ENCODE peak calls at places on chromosomes 5 and 9, in five cellular contexts. Q, U, N, B and Y are unnamed samples.

GRCh38 chr5:120479066-120479465 is 15.0 kb downstream of the PRR16 start:
- DNase-seq in B (no peak), Q (no peak), U (no peak), N (peak), Y (no peak)

GRCh38 chr9:108083160-108083559 is 593.6 kb upstream of the KLF4 start:
- DNase-seq in B (no peak), N (no peak), Q (peak), U (no peak), Y (no peak)

GRCh38 chr5:15501057-15501791 is 1.2 kb downstream of the FBXL7 start:
- DNase-seq in Q (peak), U (peak), B (peak), N (peak), Y (peak)

GRCh38 chr9:124593080-124594058 is 86.2 kb upstream of the NR5A1 start:
- DNase-seq in B (peak), N (peak), U (peak), Q (peak), Y (no peak)

GRCh38 chr5:125160787-125161502 is 414.5 kb upstream of the ZNF608 start:
- DNase-seq in U (no peak), B (peak), Q (peak), N (peak), Y (no peak)

GRCh38 chr5:149363345-149363744 is 5.5 kb downstream of the PCYOX1L start:
- DNase-seq in U (no peak), N (no peak), B (no peak), Q (no peak), Y (no peak)

GRCh38 chr9:107054146-107054545 is 191.2 kb downstream of the ZNF462 start:
- DNase-seq in Q (no peak), B (no peak), U (no peak), N (no peak), Y (no peak)

GRCh38 chr9:130290353-130291181 is 25.0 kb downstream of the HMCN2 start:
- DNase-seq in N (no peak), U (no peak), Q (no peak), B (no peak), Y (no peak)

GRCh38 chr9:124511891-124512805 is 4.9 kb upstream of the NR5A1 start:
- DNase-seq in B (no peak), U (peak), N (no peak), Q (no peak), Y (no peak)

GRCh38 chr5:140041492-140042421 is 1.3 kb downstream of the NRG2 start:
- DNase-seq in B (no peak), N (peak), Q (peak), U (peak), Y (peak)

GRCh38 chr5:10524376-10525123 is 39.3 kb upstream of the ANKRD33B start:
- DNase-seq in Q (no peak), B (no peak), N (peak), U (no peak), Y (peak)

GRCh38 chr5:68420476-68421344 is 205.2 kb downstream of the PIK3R1 start:
- DNase-seq in Q (no peak), B (no peak), N (no peak), U (no peak), Y (no peak)

GRCh38 chr9:135565636-135566035 is 4.1 kb downstream of the PAEP start:
- DNase-seq in U (no peak), N (no peak), Q (no peak), B (no peak), Y (no peak)

GRCh38 chr9:30774326-30774725 is 1610.1 kb upstream of the ACO1 start:
- DNase-seq in U (peak), Q (peak), N (no peak), B (no peak), Y (no peak)

GRCh38 chr5:171848006-171848405 is 62.4 kb downstream of the SMIM23 start:
- DNase-seq in N (no peak), Q (no peak), B (no peak), U (no peak), Y (no peak)

GRCh38 chr5:476102-476813 is 33.3 kb downstream of the EXOC3 start:
- DNase-seq in Q (no peak), B (no peak), U (no peak), N (no peak), Y (no peak)

GRCh38 chr9:21779397-21779796 is 23.0 kb upstream of the MTAP start:
- DNase-seq in Q (no peak), N (no peak), U (no peak), B (no peak), Y (no peak)

GRCh38 chr9:134155812-134156360 is 8.5 kb downstream of the RNU6ATAC start:
- DNase-seq in N (no peak), U (no peak), Q (no peak), B (no peak), Y (no peak)

GRCh38 chr5:181087309-181087708 is 43.7 kb downstream of the OR2V1 start:
- DNase-seq in Q (no peak), N (no peak), U (no peak), B (no peak), Y (no peak)

GRCh38 chr9:35054185-35054835 is 18.1 kb downstream of the VCP start:
- DNase-seq in N (no peak), Q (no peak), B (no peak), U (no peak), Y (no peak)

GRCh38 chr5:112005533-112005926 is 248.5 kb upstream of the NREP start:
- DNase-seq in Q (no peak), N (peak), U (no peak), B (no peak), Y (no peak)

GRCh38 chr5:76081811-76082783 is 1.1 kb upstream of the SV2C start:
- DNase-seq in B (peak), N (no peak), Q (peak), U (peak), Y (no peak)

GRCh38 chr5:73912755-73913365 is 286.9 kb downstream of the ARHGEF28 start:
- DNase-seq in N (peak), B (no peak), Q (no peak), U (no peak), Y (no peak)

GRCh38 chr9:76703270-76703669 is 61.0 kb upstream of the PCA3 start:
- DNase-seq in N (no peak), Q (no peak), U (no peak), B (no peak), Y (no peak)

GRCh38 chr5:30994926-30995325 is 198.6 kb upstream of the CDH6 start:
- DNase-seq in B (no peak), N (no peak), U (no peak), Q (no peak), Y (no peak)

GRCh38 chr9:93670208-93671029 is 94.0 kb downstream of the PHF2 start:
- DNase-seq in N (peak), Q (no peak), U (no peak), B (no peak), Y (no peak)

GRCh38 chr5:137344723-137345322 is 154.3 kb downstream of the SPOCK1 start:
- DNase-seq in Q (peak), N (peak), U (peak), B (peak), Y (peak)

GRCh38 chr9:87140605-87141109 is 193.4 kb upstream of the GAS1 start:
- DNase-seq in N (no peak), B (no peak), U (no peak), Q (no peak), Y (no peak)

GRCh38 chr5:81756016-81756415 is 5.1 kb upstream of the SSBP2 start:
- DNase-seq in B (no peak), Q (no peak), U (no peak), N (no peak), Y (no peak)

GRCh38 chr5:131563434-131564228 is 71.4 kb downstream of the RAPGEF6 start:
- DNase-seq in B (peak), Q (peak), U (no peak), N (no peak), Y (peak)

GRCh38 chr9:84554069-84554659 is 115.4 kb upstream of the NTRK2 start:
- DNase-seq in Q (peak), U (no peak), B (no peak), N (no peak), Y (no peak)

DNA sequence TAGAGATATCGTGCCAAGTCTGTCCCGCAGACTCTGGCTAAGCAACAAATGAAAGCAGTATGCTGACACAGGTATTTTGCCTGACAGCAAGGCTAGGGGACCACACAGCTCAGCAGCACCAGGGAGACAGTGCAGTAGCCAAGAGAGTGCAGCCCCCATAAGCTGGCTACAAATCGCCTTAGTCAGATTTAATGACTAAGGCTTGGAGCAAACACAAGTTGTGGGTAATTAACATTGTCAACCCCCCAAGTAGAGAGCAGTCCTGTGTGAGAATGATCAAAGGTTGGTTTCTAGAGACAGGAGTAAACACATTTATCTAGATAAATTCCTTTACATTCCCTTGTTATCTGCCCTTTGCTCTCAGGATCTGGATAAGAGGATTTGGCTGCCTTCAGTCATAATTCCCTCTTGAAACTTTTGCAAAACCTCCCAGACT is 1434.5 kb upstream of the CDH6 start:
- DNase-seq in B (peak), Q (peak), U (no peak), N (no peak), Y (peak)
- H3K23ac ChIP-seq in B (no peak), Q (no peak), U (no peak), N (no peak), Y (no peak)

GRCh38 chr9:127905788-127906191 is 6.4 kb upstream of the ST6GALNAC6 start:
- DNase-seq in U (no peak), B (no peak), Q (no peak), N (no peak), Y (no peak)

GRCh38 chr9:127903557-127904475 is 4.4 kb upstream of the ST6GALNAC6 start:
- DNase-seq in Q (peak), U (peak), B (no peak), N (peak), Y (no peak)

GRCh38 chr9:127904888-127905728 is 5.7 kb upstream of the ST6GALNAC6 start:
- DNase-seq in B (no peak), U (no peak), N (no peak), Q (no peak), Y (no peak)

GRCh38 chr9:127907867-127908659 is 8.7 kb upstream of the ST6GALNAC6 start:
- DNase-seq in U (no peak), Q (no peak), B (no peak), N (no peak), Y (no peak)

GRCh38 chr9:127904518-127904887 is 5.1 kb upstream of the ST6GALNAC6 start:
- DNase-seq in Q (peak), U (peak), N (no peak), B (no peak), Y (no peak)
- H3K23ac ChIP-seq in Q (no peak), U (no peak), N (no peak), B (no peak), Y (no peak)

DNA sequence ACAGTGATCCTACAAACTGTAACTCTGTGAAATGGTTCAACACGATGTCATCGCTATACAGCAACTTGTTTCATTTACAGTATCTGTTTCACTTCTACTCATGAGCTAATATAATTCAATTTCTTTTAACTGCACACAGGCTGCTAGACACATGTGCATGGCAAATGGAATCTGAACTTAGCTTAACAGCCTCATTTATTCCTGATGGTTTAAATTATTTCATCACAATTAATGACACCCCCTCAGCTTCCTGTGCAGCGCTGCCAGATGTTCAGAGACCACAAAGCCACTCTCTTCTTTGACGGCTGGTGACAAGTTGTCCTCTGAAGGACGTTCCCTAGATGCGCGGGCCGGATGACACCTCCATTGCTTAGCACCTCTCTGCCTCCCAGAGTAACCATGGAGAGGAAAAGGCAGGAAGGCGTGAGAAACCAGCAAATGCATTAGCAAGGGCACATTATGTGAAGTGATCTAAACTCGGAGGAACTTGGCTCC is 191.1 kb downstream of the BNC2 start:
- DNase-seq in U (no peak), N (no peak), Q (peak), B (no peak), Y (no peak)
- H3K23ac ChIP-seq in U (no peak), N (no peak), Q (no peak), B (no peak), Y (no peak)

GRCh38 chr5:17379188-17379951 is 118.7 kb upstream of the TAF11L2 start:
- DNase-seq in N (peak), B (no peak), U (no peak), Q (no peak), Y (no peak)
- H3K23ac ChIP-seq in N (no peak), B (no peak), U (no peak), Q (no peak), Y (no peak)

GRCh38 chr9:112878752-112879151 is 11.9 kb downstream of the SLC46A2 start:
- DNase-seq in B (no peak), U (no peak), N (no peak), Q (no peak), Y (no peak)
- H3K23ac ChIP-seq in B (no peak), U (no peak), N (no peak), Q (no peak), Y (no peak)

DNA sequence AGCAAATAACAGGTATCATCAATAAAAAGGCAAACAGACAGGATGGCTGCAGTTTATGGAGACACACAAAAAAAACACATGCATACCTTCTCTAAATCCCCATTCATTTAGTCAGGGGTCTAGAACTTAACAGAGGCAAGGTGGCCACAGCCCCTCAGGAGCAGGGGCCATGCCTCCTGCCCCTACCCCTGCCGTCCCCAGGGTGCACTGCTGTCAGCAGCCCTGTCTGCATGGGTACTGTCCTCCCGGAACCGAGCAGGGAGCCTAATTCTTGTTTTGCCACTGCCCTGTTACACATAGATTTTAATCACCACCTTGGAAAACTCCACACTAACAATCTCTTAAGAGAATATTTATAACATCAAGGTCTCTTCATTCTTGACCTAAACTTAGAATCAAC is 39.0 kb downstream of the ADAMTS12 start:
- DNase-seq in B (no peak), Q (no peak), N (no peak), U (no peak), Y (no peak)
- H3K23ac ChIP-seq in B (no peak), Q (no peak), N (no peak), U (no peak), Y (no peak)

DNA sequence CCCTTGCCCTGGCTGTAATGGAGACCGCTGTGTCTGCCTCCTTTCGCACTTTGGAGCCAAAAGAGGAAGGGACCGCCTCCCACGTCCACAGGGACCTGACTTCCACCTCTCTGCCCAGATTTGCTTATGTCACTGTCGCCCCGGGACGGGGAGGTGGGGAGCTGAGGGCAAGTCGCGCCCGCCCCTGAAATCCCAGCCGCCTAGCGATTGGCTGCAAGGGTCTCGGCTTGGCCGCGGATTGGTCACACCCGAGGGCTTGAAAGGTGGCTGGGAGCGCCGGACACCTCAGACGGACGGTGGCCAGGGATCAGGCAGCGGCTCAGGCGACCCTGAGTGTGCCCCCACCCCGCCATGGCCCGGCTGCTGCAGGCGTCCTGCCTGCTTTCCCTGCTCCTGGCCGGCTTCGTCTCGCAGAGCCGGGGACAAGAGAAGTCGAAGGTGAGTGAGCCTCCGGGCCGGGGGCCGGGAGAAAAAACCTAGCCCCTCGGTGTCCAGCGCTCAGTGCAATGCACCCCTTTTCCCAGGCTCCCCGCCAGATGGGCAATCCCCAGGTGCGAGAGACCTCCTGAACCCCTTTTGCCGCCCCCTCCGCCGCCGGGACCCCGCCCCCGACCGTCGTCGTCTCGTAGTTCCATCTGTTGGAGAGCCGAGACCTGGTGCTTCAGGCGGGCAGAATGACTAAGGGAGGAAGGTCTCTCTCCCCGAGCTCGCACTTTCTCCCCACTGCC is at the start of gene GPX3:
- DNase-seq in N (peak), B (peak), U (peak), Q (peak), Y (peak)
- H3K23ac ChIP-seq in N (no peak), B (no peak), U (no peak), Q (peak), Y (no peak)

GRCh38 chr5:103452089-103452488 is 110.5 kb downstream of the NUDT12 start:
- DNase-seq in B (no peak), Q (no peak), N (no peak), U (no peak), Y (peak)

GRCh38 chr5:103452666-103453065 is 109.9 kb downstream of the NUDT12 start:
- DNase-seq in N (no peak), B (no peak), U (no peak), Q (no peak), Y (peak)

GRCh38 chr5:103454774-103455173 is 107.8 kb downstream of the NUDT12 start:
- DNase-seq in B (no peak), U (no peak), N (no peak), Q (no peak), Y (no peak)

GRCh38 chr5:103446813-103447212 is 115.8 kb downstream of the NUDT12 start:
- DNase-seq in B (no peak), Q (no peak), U (no peak), N (no peak), Y (no peak)

GRCh38 chr5:103450333-103451061 is 112.1 kb downstream of the NUDT12 start:
- DNase-seq in B (no peak), N (peak), U (no peak), Q (peak), Y (peak)
- H3K23ac ChIP-seq in B (no peak), N (no peak), U (no peak), Q (no peak), Y (no peak)

GRCh38 chr5:74935752-74936091 is 69.5 kb upstream of the FAM169A start:
- DNase-seq in U (no peak), Q (no peak), B (no peak), N (no peak), Y (no peak)

GRCh38 chr5:74940782-74941363 is 74.7 kb upstream of the FAM169A start:
- DNase-seq in U (no peak), Q (no peak), B (no peak), N (no peak), Y (no peak)

GRCh38 chr5:74938250-74938649 is 72.1 kb upstream of the FAM169A start:
- DNase-seq in Q (no peak), N (no peak), U (no peak), B (no peak), Y (no peak)

GRCh38 chr5:74934949-74935751 is 69.0 kb upstream of the FAM169A start:
- DNase-seq in N (peak), U (no peak), Q (peak), B (no peak), Y (no peak)
- H3K23ac ChIP-seq in N (no peak), U (no peak), Q (no peak), B (no peak), Y (no peak)

GRCh38 chr9:81782313-81782712 is 93.0 kb upstream of the TLE1 start:
- DNase-seq in B (no peak), Q (no peak), U (no peak), N (no peak), Y (no peak)

GRCh38 chr9:81791076-81791475 is 101.7 kb upstream of the TLE1 start:
- DNase-seq in N (no peak), U (no peak), B (no peak), Q (peak), Y (no peak)

GRCh38 chr9:81789751-81790150 is 100.4 kb upstream of the TLE1 start:
- DNase-seq in Q (peak), B (no peak), U (no peak), N (peak), Y (no peak)

GRCh38 chr9:81787747-81788632 is 98.6 kb upstream of the TLE1 start:
- DNase-seq in B (no peak), Q (peak), N (peak), U (no peak), Y (peak)
- H3K23ac ChIP-seq in B (no peak), Q (no peak), N (no peak), U (no peak), Y (no peak)